ENCODE peak calls at places on chromosome 21, in five cellular contexts. P, F, A, H and O are unnamed samples.
A peak's percentile ranks its signal among the peaks of the same experiment; 100 is the strongest.

GRCh38 chr21:35048706-35049617 is at the start of gene RUNX1:
- DNase-seq in P (peak; percentile 41), F (peak; percentile 81), A (no peak), H (no peak), O (peak; percentile 34)

GRCh38 chr21:37803076-37803475 is 113.2 kb downstream of the KCNJ6 start:
- DNase-seq in P (no peak), F (no peak), A (no peak), H (no peak), O (no peak)

GRCh38 chr21:16407403-16408279 is 677.9 kb downstream of the USP25 start:
- DNase-seq in P (no peak), F (no peak), A (no peak), H (peak; percentile 4), O (no peak)

GRCh38 chr21:29237110-29238051 is 61.3 kb upstream of the BACH1 start:
- DNase-seq in P (peak; percentile 46), F (no peak), A (no peak), H (no peak), O (no peak)

GRCh38 chr21:16241500-16241963 is 511.8 kb downstream of the USP25 start:
- DNase-seq in P (no peak), F (no peak), A (peak; percentile 71), H (peak; percentile 6), O (no peak)

GRCh38 chr21:25409992-25410391 is 197.3 kb downstream of the MRPL39 start:
- DNase-seq in P (no peak), F (no peak), A (no peak), H (no peak), O (no peak)

GRCh38 chr21:26572026-26572425 is 1.1 kb downstream of the CYYR1 start:
- DNase-seq in P (no peak), F (no peak), A (no peak), H (no peak), O (no peak)

GRCh38 chr21:26447932-26448331 is 125.2 kb downstream of the CYYR1 start:
- DNase-seq in P (no peak), F (no peak), A (no peak), H (no peak), O (no peak)

GRCh38 chr21:39611547-39612190 is 1.1 kb upstream of the B3GALT5 start:
- DNase-seq in P (no peak), F (no peak), A (no peak), H (no peak), O (no peak)

GRCh38 chr21:31135536-31136184 is 97.4 kb upstream of the KRTAP19-8 start:
- DNase-seq in P (no peak), F (no peak), A (no peak), H (no peak), O (no peak)

GRCh38 chr21:35179990-35180557 is 131.0 kb upstream of the RUNX1 start:
- DNase-seq in P (no peak), F (no peak), A (no peak), H (no peak), O (no peak)

GRCh38 chr21:38790038-38790437 is 15.7 kb upstream of the ETS2 start:
- DNase-seq in P (no peak), F (no peak), A (no peak), H (no peak), O (no peak)

GRCh38 chr21:23633447-23633846 is 1973.8 kb downstream of the MRPL39 start:
- DNase-seq in P (no peak), F (no peak), A (no peak), H (no peak), O (no peak)

GRCh38 chr21:25191141-25191540 is 416.1 kb downstream of the MRPL39 start:
- DNase-seq in P (no peak), F (no peak), A (no peak), H (no peak), O (no peak)

GRCh38 chr21:33997432-33997831 is 75.9 kb upstream of the MRPS6 start:
- DNase-seq in P (no peak), F (no peak), A (no peak), H (no peak), O (no peak)
- H3K4me1 ChIP-seq in P (no peaks in the 10 kb centered on the region), F (peaks cover 9% of the 10 kb centered on the region), A (no peaks in the 10 kb centered on the region), H (no peaks in the 10 kb centered on the region), O (no peaks in the 10 kb centered on the region)

DNA sequence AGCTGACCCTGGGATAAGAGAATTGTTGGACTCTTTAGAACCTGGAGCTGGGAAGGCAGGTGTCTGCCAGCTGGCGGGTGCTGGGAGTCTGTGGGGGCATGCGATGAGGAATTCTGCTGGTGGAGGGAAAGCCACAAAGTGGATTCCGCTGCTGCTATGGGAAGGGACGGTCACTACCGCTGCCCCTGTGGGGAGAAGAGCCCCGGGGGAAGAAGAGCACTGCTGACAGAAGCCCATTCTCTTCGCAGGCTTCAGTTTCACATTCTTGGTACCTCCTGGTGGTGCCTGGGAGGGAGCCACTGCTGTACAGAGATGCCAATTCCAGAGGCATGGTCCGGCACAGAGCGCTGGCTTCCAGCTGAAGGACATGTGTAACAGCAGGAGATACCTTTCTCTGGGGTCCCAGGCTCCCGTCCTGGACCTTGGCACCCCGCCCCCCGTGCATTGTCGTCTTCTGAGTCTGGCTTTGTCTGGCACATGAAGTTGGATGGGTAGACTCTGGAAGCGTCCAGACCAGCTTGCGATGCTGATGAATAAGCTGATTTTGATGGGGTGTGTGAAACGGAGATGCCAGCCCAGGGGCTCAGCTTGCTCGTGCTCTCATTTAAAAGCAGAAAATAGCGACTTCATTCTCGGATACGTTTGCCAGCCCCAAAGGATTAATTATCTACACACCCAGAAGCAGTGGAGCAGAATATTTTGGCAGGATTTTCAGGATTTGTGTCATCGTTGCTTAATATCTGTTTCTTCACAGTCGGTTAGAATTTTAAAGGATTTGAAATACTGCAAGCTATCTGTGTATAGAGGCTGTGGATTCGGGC is 13.2 kb downstream of the PDXK start:
- DNase-seq in P (no peak), F (no peak), A (no peak), H (no peak), O (no peak)
- H3K4me3 ChIP-seq in P (no peak overlapping the region), F (no peak overlapping the region), A (no peak overlapping the region), H (no peak overlapping the region), O (peak overlapping the region; percentile 38)

DNA sequence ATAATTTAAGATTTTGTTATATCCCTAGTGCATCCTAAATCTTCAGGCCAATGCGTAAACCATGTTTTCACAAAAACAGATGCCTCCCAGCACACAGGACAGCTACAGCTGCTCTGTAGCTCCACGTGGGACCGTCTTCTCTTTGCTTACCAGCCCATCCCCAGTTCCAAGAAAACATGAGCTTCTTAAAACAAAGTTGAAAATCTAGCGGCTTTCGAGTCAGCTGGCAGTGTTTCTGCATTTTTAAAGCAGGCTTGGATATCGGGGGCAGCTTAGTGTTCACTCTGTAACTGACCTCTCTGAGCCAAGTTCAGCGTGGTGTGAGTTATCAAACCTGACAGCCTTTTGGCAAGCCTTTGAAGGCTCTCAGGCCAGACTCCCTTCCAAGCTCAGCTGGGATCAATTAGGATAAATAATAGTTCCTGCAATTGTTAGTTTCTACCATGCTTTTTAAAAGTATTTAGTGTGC is 881.5 kb downstream of the LTN1 start:
- DNase-seq in P (no peak), F (no peak), A (no peak), H (peak; percentile 62), O (peak; percentile 62)
- H3K4me1 ChIP-seq in P (no peaks in the 10 kb centered on the region), F (no peaks in the 10 kb centered on the region), A (no peaks in the 10 kb centered on the region), H (peaks cover 17% of the 10 kb centered on the region), O (peaks cover 22% of the 10 kb centered on the region)

GRCh38 chr21:36431252-36431651 is 46.1 kb downstream of the CHAF1B start:
- DNase-seq in P (no peak), F (no peak), A (no peak), H (no peak), O (no peak)

GRCh38 chr21:36433011-36433709 is 46.8 kb downstream of the CLDN14 start:
- DNase-seq in P (no peak), F (no peak), A (no peak), H (no peak), O (no peak)

GRCh38 chr21:36428789-36429671 is 43.8 kb downstream of the CHAF1B start:
- DNase-seq in P (no peak), F (no peak), A (no peak), H (no peak), O (no peak)

GRCh38 chr21:36429672-36430546 is 44.7 kb downstream of the CHAF1B start:
- DNase-seq in P (peak; percentile 89), F (peak; percentile 24), A (peak; percentile 69), H (peak; percentile 72), O (peak; percentile 97)

GRCh38 chr21:36430841-36431240 is 45.6 kb downstream of the CHAF1B start:
- DNase-seq in P (no peak), F (no peak), A (no peak), H (no peak), O (no peak)
- H3K4me3 ChIP-seq in P (peak overlapping the region; percentile 43), F (no peak overlapping the region), A (no peak overlapping the region), H (no peak overlapping the region), O (peak overlapping the region; percentile 59)

GRCh38 chr21:33969600-33969999 is 54.0 kb upstream of the ATP5PO start:
- DNase-seq in P (no peak), F (no peak), A (no peak), H (no peak), O (no peak)

GRCh38 chr21:33968998-33969353 is 53.4 kb upstream of the ATP5PO start:
- DNase-seq in P (no peak), F (no peak), A (no peak), H (no peak), O (no peak)

GRCh38 chr21:33973268-33973667 is 57.7 kb upstream of the ATP5PO start:
- DNase-seq in P (no peak), F (no peak), A (no peak), H (no peak), O (no peak)

GRCh38 chr21:33972539-33972938 is 56.9 kb upstream of the ATP5PO start:
- DNase-seq in P (no peak), F (no peak), A (no peak), H (no peak), O (no peak)

GRCh38 chr21:33971492-33972013 is 55.9 kb upstream of the ATP5PO start:
- DNase-seq in P (no peak), F (no peak), A (peak; percentile 49), H (no peak), O (no peak)
- H3K4me1 ChIP-seq in P (no peaks in the 10 kb centered on the region), F (peaks cover 17% of the 10 kb centered on the region), A (peaks cover 10% of the 10 kb centered on the region), H (peaks cover 71% of the 10 kb centered on the region), O (peaks cover 32% of the 10 kb centered on the region)

GRCh38 chr21:41508415-41509205 is 652 bp upstream of the TMPRSS2 start:
- DNase-seq in P (no peak), F (no peak), A (no peak), H (no peak), O (no peak)
- H3K4me3 ChIP-seq in P (no peak overlapping the region), F (no peak overlapping the region), A (peak overlapping the region; percentile 57), H (peak overlapping the region; percentile 35), O (no peak overlapping the region)

GRCh38 chr21:45972353-45972715 is 9.2 kb upstream of the COL6A1 start:
- DNase-seq in P (peak; percentile 38), F (no peak), A (no peak), H (no peak), O (no peak)
- H3K4me1 ChIP-seq in P (peaks cover 8% of the 10 kb centered on the region), F (peaks cover 22% of the 10 kb centered on the region), A (peaks cover 31% of the 10 kb centered on the region), H (peaks cover 31% of the 10 kb centered on the region), O (peaks cover 27% of the 10 kb centered on the region)